ENCODE peak calls at places on chromosomes 4 and X, in ten cellular contexts. S is neural crest cell, Y is lower leg skin, E is endothelial cell, J is stomach, Z is ovary, V is WERI-Rb-1, O is astrocyte of the spinal cord, T is RWPE1, A is GM12864. R is an unnamed sample.

GRCh38 chr4:161132715-161133425 is 1030.9 kb downstream of the FSTL5 start:
- DNase-seq in T (no peak), V (no peak), S (no peak), E (no peak), Y (no peak), A (no peak), O (no peak), J (no peak), Z (no peak), R (no peak)

GRCh38 chrX:114451397-114451796 is 132.5 kb upstream of the HTR2C start:
- DNase-seq in S (no peak), Y (no peak), O (no peak), E (no peak), T (no peak), J (no peak), V (no peak), Z (no peak), A (no peak), R (no peak)

GRCh38 chr4:73308286-73308685 is 49.7 kb upstream of the ANKRD17 start:
- DNase-seq in V (no peak), O (peak), T (no peak), Z (no peak), A (no peak), E (no peak), Y (no peak), J (no peak), S (no peak), R (peak)

GRCh38 chr4:153142700-153143438 is 61.4 kb upstream of the TRIM2 start:
- DNase-seq in S (peak), E (peak), J (peak), T (peak), A (no peak), O (peak), V (peak), Y (peak), Z (peak), R (peak)

GRCh38 chrX:9374537-9374936 is 90.3 kb upstream of the TBL1X start:
- DNase-seq in Y (no peak), T (peak), V (no peak), Z (no peak), O (no peak), E (no peak), J (peak), S (no peak), A (no peak), R (no peak)

GRCh38 chrX:43349363-43349762 is 306.7 kb upstream of the MAOA start:
- DNase-seq in V (peak), Z (no peak), E (peak), T (peak), A (peak), S (peak), O (peak), J (peak), Y (no peak), R (no peak)

GRCh38 chrX:27964432-27964831 is 16.8 kb downstream of the DCAF8L1 start:
- DNase-seq in V (no peak), O (peak), S (no peak), J (no peak), E (no peak), T (peak), Z (no peak), A (no peak), Y (no peak), R (no peak)

GRCh38 chr4:165137205-165137604 is 24.5 kb upstream of the TMEM192 start:
- DNase-seq in S (no peak), Z (no peak), A (no peak), J (no peak), V (no peak), Y (no peak), O (no peak), T (no peak), E (no peak), R (no peak)

GRCh38 chr4:72205831-72206230 is 174.0 kb downstream of the NPFFR2 start:
- DNase-seq in A (no peak), Y (no peak), O (no peak), J (no peak), T (peak), V (no peak), S (no peak), E (no peak), Z (no peak), R (no peak)

GRCh38 chrX:11724122-11725017 is 33.7 kb upstream of the MSL3 start:
- DNase-seq in Y (no peak), O (peak), A (no peak), J (no peak), E (peak), S (no peak), Z (peak), T (peak), V (peak), R (peak)

GRCh38 chr4:152719856-152720556 is 40.2 kb upstream of the TMEM154 start:
- DNase-seq in Z (no peak), S (no peak), Y (no peak), J (no peak), E (no peak), A (no peak), V (no peak), T (no peak), O (no peak), R (no peak)

GRCh38 chrX:9530848-9531274 is 66.0 kb downstream of the TBL1X start:
- DNase-seq in A (no peak), V (peak), Z (peak), E (peak), Y (peak), S (peak), O (peak), J (peak), T (peak), R (peak)

GRCh38 chrX:44785652-44786051 is 58.2 kb upstream of the DUSP21 start:
- DNase-seq in Z (no peak), J (no peak), A (no peak), E (no peak), V (no peak), S (no peak), Y (no peak), O (peak), T (peak), R (peak)

GRCh38 chr4:108240356-108240755 is 71.6 kb upstream of the LEF1 start:
- DNase-seq in S (no peak), O (peak), J (no peak), E (no peak), Z (no peak), V (no peak), T (no peak), A (no peak), Y (no peak), R (no peak)

GRCh38 chrX:125627676-125628075 is 308.0 kb downstream of the TEX13C start:
- DNase-seq in A (no peak), O (no peak), J (no peak), E (no peak), T (no peak), Z (no peak), S (no peak), V (no peak), Y (no peak), R (no peak)

GRCh38 chrX:115649461-115650063 is 88.6 kb downstream of the PLS3 start:
- DNase-seq in V (no peak), J (no peak), Y (no peak), Z (no peak), T (peak), A (no peak), E (no peak), S (no peak), O (no peak), R (no peak)

GRCh38 chrX:1071351-1071750 is 141.1 kb downstream of the CRLF2 start:
- DNase-seq in A (no peak), S (no peak), V (no peak), Y (peak), Z (no peak), E (no peak), J (no peak), T (no peak), O (no peak), R (no peak)

GRCh38 chr4:97504713-97505112 is 638.6 kb downstream of the STPG2 start:
- DNase-seq in V (no peak), T (no peak), Y (no peak), O (no peak), E (no peak), A (no peak), Z (no peak), S (no peak), J (no peak), R (no peak)

GRCh38 chrX:111662314-111662713 is 18.7 kb upstream of the ALG13 start:
- DNase-seq in S (no peak), V (no peak), E (no peak), J (no peak), Y (no peak), Z (no peak), O (no peak), T (no peak), A (no peak), R (no peak)

GRCh38 chrX:129930941-129931410 is 25.0 kb downstream of the UTP14A start:
- DNase-seq in V (no peak), Z (no peak), A (no peak), S (no peak), T (no peak), Y (no peak), E (no peak), O (no peak), J (no peak), R (no peak)

GRCh38 chr4:78014889-78015886 is 41.9 kb upstream of the FRAS1 start:
- DNase-seq in Z (no peak), O (no peak), E (no peak), V (no peak), T (no peak), A (no peak), Y (no peak), S (no peak), J (no peak), R (no peak)

GRCh38 chr4:135838889-135839288 is 1637.3 kb upstream of the PABPC4L start:
- DNase-seq in T (no peak), S (no peak), A (no peak), J (no peak), Y (no peak), Z (no peak), E (no peak), O (peak), V (no peak), R (peak)

GRCh38 chrX:13938766-13939530 is 90.7 kb downstream of the GEMIN8 start:
- DNase-seq in E (no peak), V (peak), J (no peak), Z (no peak), S (no peak), Y (no peak), O (no peak), T (no peak), A (no peak), R (no peak)

GRCh38 chrX:5681159-5681558 is 547.5 kb downstream of the NLGN4X start:
- DNase-seq in Z (no peak), E (no peak), A (no peak), V (no peak), J (no peak), T (no peak), S (no peak), Y (no peak), O (peak), R (no peak)

GRCh38 chr4:156109943-156110925 is 156.6 kb upstream of the CTSO start:
- DNase-seq in A (no peak), J (no peak), V (peak), Y (no peak), O (no peak), S (no peak), E (no peak), T (peak), Z (no peak), R (peak)

GRCh38 chr4:166724369-166724768 is 509.9 kb downstream of the SPOCK3 start:
- DNase-seq in A (no peak), J (no peak), S (no peak), O (no peak), V (no peak), T (peak), E (no peak), Y (no peak), Z (no peak), R (no peak)

GRCh38 chr4:92232566-92232965 is 71.2 kb upstream of the GRID2 start:
- DNase-seq in T (no peak), S (no peak), A (no peak), V (no peak), O (no peak), J (no peak), Z (no peak), E (no peak), Y (peak), R (peak)

GRCh38 chrX:72045141-72045540 is 86.6 kb downstream of the RTL5 start:
- DNase-seq in V (peak), T (no peak), Z (no peak), J (no peak), Y (no peak), O (no peak), A (no peak), E (no peak), S (no peak), R (no peak)

GRCh38 chr4:10106421-10107039 is 10.1 kb downstream of the WDR1 start:
- DNase-seq in T (peak), S (no peak), J (peak), V (no peak), Z (peak), E (no peak), A (no peak), Y (peak), O (peak), R (peak)

GRCh38 chr4:152185786-152186540 is 349.9 kb downstream of the FBXW7 start:
- DNase-seq in S (no peak), Z (no peak), E (no peak), A (no peak), J (no peak), V (no peak), Y (no peak), T (no peak), O (no peak), R (no peak)

GRCh38 chr4:111400736-111401135 is 744.5 kb upstream of the FAM241A start:
- DNase-seq in Y (no peak), T (no peak), O (peak), E (no peak), J (no peak), V (no peak), Z (no peak), S (no peak), A (no peak), R (peak)

GRCh38 chr4:68176500-68176899 is 46.8 kb upstream of the TMPRSS11F start:
- DNase-seq in Y (no peak), O (no peak), J (no peak), T (no peak), V (no peak), Z (no peak), S (no peak), E (no peak), A (no peak), R (no peak)
- TF ChIP-seq CTCF in Y (no peak), O (no peak), J (no peak), T (no peak), V (no peak), Z (no peak), S (no peak), E (no peak), A (no peak), R (no peak)

DNA sequence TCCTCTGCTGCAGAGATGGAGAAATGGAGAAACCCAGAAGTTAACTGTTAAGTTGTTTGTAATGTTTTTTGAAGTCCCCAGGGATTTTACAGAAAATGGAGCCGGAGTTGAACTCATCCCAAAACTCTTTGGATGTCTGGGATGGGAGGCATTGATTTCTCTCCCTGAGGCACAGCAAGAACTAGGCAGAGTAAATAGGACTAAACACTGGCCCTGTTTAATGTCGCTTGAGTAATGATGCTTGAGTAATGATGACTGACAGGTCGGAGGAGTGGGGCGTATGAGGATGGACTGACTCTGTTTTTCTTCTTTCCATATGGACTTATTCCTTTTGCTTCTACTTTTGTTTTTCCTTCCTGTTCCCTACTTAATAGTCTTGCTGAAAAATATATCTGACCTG is 69.9 kb downstream of the ARHGAP10 start:
- DNase-seq in S (no peak), E (no peak), V (no peak), T (no peak), Z (no peak), O (no peak), A (no peak), J (no peak), Y (no peak), R (no peak)
- TF ChIP-seq CTCF in S (no peak), E (no peak), V (no peak), T (no peak), Z (no peak), O (no peak), A (no peak), J (no peak), Y (no peak), R (no peak)

GRCh38 chr4:132498215-132498614 is 650.9 kb upstream of the PCDH10 start:
- DNase-seq in A (no peak), O (no peak), S (no peak), Z (no peak), E (no peak), Y (no peak), V (no peak), J (no peak), T (no peak), R (no peak)
- TF ChIP-seq CTCF in A (no peak), O (no peak), S (no peak), Z (no peak), E (no peak), Y (no peak), V (no peak), J (no peak), T (no peak), R (no peak)

GRCh38 chrX:30489323-30489722 is 88.2 kb downstream of the TASL start:
- DNase-seq in Z (no peak), E (no peak), J (no peak), V (peak), A (no peak), O (no peak), S (no peak), Y (no peak), T (no peak), R (no peak)
- TF ChIP-seq CTCF in Z (no peak), E (no peak), J (no peak), V (peak), A (no peak), O (no peak), S (no peak), Y (no peak), T (no peak), R (no peak)

GRCh38 chr4:150045410-150045809 is 32.8 kb upstream of the DCLK2 start:
- DNase-seq in T (no peak), Z (no peak), A (no peak), J (no peak), S (no peak), E (no peak), Y (no peak), V (no peak), O (no peak), R (no peak)
- TF ChIP-seq CTCF in T (no peak), Z (no peak), A (no peak), J (no peak), S (no peak), E (no peak), Y (no peak), V (no peak), O (no peak), R (no peak)

GRCh38 chr4:42397635-42398447 is 553 bp downstream of the SHISA3 start:
- DNase-seq in Z (no peak), E (peak), T (no peak), V (peak), A (no peak), J (no peak), Y (no peak), S (peak), O (peak), R (no peak)

GRCh38 chr4:42398448-42399355 is 1.4 kb downstream of the SHISA3 start:
- DNase-seq in T (no peak), O (peak), J (no peak), Z (no peak), A (no peak), E (no peak), Y (no peak), V (peak), S (peak), R (no peak)

GRCh38 chr4:42399393-42399792 is 2.1 kb downstream of the SHISA3 start:
- DNase-seq in E (no peak), Z (no peak), T (no peak), J (no peak), V (no peak), O (no peak), S (peak), A (no peak), Y (no peak), R (no peak)

GRCh38 chr4:42404001-42404400 is 6.7 kb downstream of the SHISA3 start:
- DNase-seq in V (no peak), Y (no peak), J (no peak), A (no peak), S (no peak), Z (no peak), T (no peak), E (no peak), O (no peak), R (no peak)

GRCh38 chr4:42401171-42401570 is 3.9 kb downstream of the SHISA3 start:
- DNase-seq in A (no peak), S (no peak), Y (no peak), T (no peak), O (no peak), Z (no peak), E (no peak), J (no peak), V (no peak), R (no peak)
- TF ChIP-seq CTCF in A (no peak), S (no peak), Y (no peak), T (no peak), O (no peak), Z (no peak), E (no peak), J (no peak), V (peak), R (no peak)

R was measured in HFFc6.